ENCODE peak calls at places on chromosome 20, in seven cellular contexts. X, E, W, C, U, I and P are unnamed samples.

GRCh38 chr20:3652217-3652616 is 11.0 kb downstream of the GFRA4 start:
- DNase-seq in X (no peak), E (no peak), W (peak), C (peak), U (no peak), I (no peak), P (peak)

GRCh38 chr20:47118201-47118600 is 223.6 kb downstream of the EYA2 start:
- DNase-seq in X (no peak), E (no peak), W (no peak), C (no peak), U (no peak), I (no peak), P (no peak)

GRCh38 chr20:24705486-24705885 is 236.1 kb downstream of the SYNDIG1 start:
- DNase-seq in X (no peak), E (no peak), W (no peak), C (no peak), U (no peak), I (no peak), P (no peak)

GRCh38 chr20:63536241-63536977 is 767 bp downstream of the PTK6 start:
- DNase-seq in X (no peak), E (peak), W (no peak), C (peak), U (peak), I (no peak), P (no peak)

GRCh38 chr20:56520180-56520579 is 4.4 kb upstream of the FAM209A start:
- DNase-seq in X (no peak), E (no peak), W (no peak), C (no peak), U (no peak), I (no peak), P (no peak)

GRCh38 chr20:44961024-44961866 is 1.0 kb upstream of the TOMM34 start:
- DNase-seq in X (no peak), E (no peak), W (no peak), C (no peak), U (no peak), I (no peak), P (no peak)

GRCh38 chr20:61812121-61812520 is 253.6 kb downstream of the TAF4 start:
- DNase-seq in X (no peak), E (no peak), W (no peak), C (no peak), U (no peak), I (no peak), P (no peak)

GRCh38 chr20:63044204-63044600 is 37.4 kb upstream of the BHLHE23 start:
- DNase-seq in X (no peak), E (no peak), W (no peak), C (no peak), U (no peak), I (no peak), P (no peak)